ENCODE peak calls at places on chromosomes 1 and 21, in eight cellular contexts. M is SHP77, X is anterior cingulate cortex, A is endodermal cell, L is breast epithelium, Y is HT-29, V is kidney glomerular epithelial cell, Z is AG09309. K is an unnamed sample.

GRCh38 chr1:40978886-40979240 is 633 bp upstream of the CTPS1 start:
- DNase-seq in L (no peak), Y (no peak), A (no peak), V (no peak), M (no peak), X (no peak), Z (no peak), K (no peak)

GRCh38 chr21:46181436-46181835 is 2.8 kb downstream of the SPATC1L start:
- DNase-seq in V (no peak), A (no peak), M (no peak), X (no peak), L (peak), Y (no peak), Z (no peak), K (no peak)

GRCh38 chr1:181178241-181178640 is 89.7 kb downstream of the IER5 start:
- DNase-seq in A (peak), X (no peak), V (no peak), M (no peak), L (no peak), Z (no peak), Y (no peak), K (no peak)

GRCh38 chr21:14541840-14542495 is 4.1 kb downstream of the SAMSN1 start:
- DNase-seq in Y (no peak), M (no peak), Z (no peak), A (no peak), L (no peak), X (no peak), V (no peak), K (no peak)

GRCh38 chr1:230818881-230819280 is 49.4 kb downstream of the C1orf198 start:
- DNase-seq in Z (no peak), Y (no peak), M (no peak), A (peak), L (no peak), V (no peak), X (no peak), K (no peak)

GRCh38 chr1:184940694-184941093 is 33.6 kb downstream of the NIBAN1 start:
- DNase-seq in V (no peak), X (no peak), Y (no peak), Z (no peak), A (no peak), M (no peak), L (no peak), K (no peak)

GRCh38 chr1:86504895-86505625 is 36.3 kb downstream of the CLCA1 start:
- DNase-seq in M (no peak), L (peak), Z (peak), X (no peak), V (no peak), A (no peak), Y (peak), K (no peak)

GRCh38 chr1:41752514-41753170 is 166.1 kb downstream of the HIVEP3 start:
- DNase-seq in X (no peak), Z (no peak), L (no peak), Y (no peak), V (no peak), A (no peak), M (no peak), K (no peak)

GRCh38 chr21:42518626-42519025 is 5.0 kb downstream of the SLC37A1 start:
- DNase-seq in X (no peak), Z (no peak), A (no peak), V (no peak), M (no peak), L (no peak), Y (no peak), K (no peak)

GRCh38 chr1:26472330-26472900 is at the start of gene HMGN2:
- DNase-seq in Z (peak), Y (peak), X (peak), V (peak), M (peak), L (peak), A (peak), K (peak)

GRCh38 chr1:212287261-212287895 is 2.2 kb downstream of the PPP2R5A start:
- DNase-seq in V (no peak), A (no peak), Y (no peak), Z (no peak), M (no peak), L (no peak), X (no peak), K (no peak)

GRCh38 chr1:150389650-150390049 is 25.7 kb downstream of the RPRD2 start:
- DNase-seq in V (no peak), A (no peak), Z (no peak), X (no peak), L (no peak), M (no peak), Y (no peak), K (peak)